ENCODE peak calls at places on chromosomes 6 and 20, in six cellular contexts. M is GM12878, X is H1, V is GM12892, E is K562, P is HepG2. G is an unnamed sample.

GRCh38 chr20:63055575-63056235 is 48.9 kb upstream of the BHLHE23 start:
- DNase-seq in E (no peak), M (no peak), X (no peak), P (no peak), V (no peak), G (no peak)

GRCh38 chr6:25450469-25451198 is 171.5 kb downstream of the CARMIL1 start:
- DNase-seq in V (no peak), X (no peak), E (no peak), P (no peak), M (no peak), G (no peak)

GRCh38 chr6:4345543-4345942 is 210.2 kb upstream of the ECI2 start:
- DNase-seq in M (no peak), X (no peak), P (no peak), E (no peak), V (no peak), G (no peak)

GRCh38 chr20:20658123-20658522 is 54.3 kb downstream of the RALGAPA2 start:
- DNase-seq in X (no peak), E (no peak), M (no peak), P (no peak), V (no peak), G (no peak)

GRCh38 chr6:157788180-157788579 is 34.9 kb upstream of the SNX9 start:
- DNase-seq in E (no peak), M (no peak), X (no peak), P (no peak), V (no peak), G (no peak)

GRCh38 chr20:25044660-25045342 is 13.1 kb downstream of the ACSS1 start:
- DNase-seq in V (no peak), X (no peak), M (no peak), P (no peak), E (no peak), G (no peak)

GRCh38 chr20:2742431-2742830 is 49.9 kb downstream of the EBF4 start:
- DNase-seq in P (no peak), E (no peak), V (no peak), X (no peak), M (no peak), G (no peak)

GRCh38 chr20:17558154-17558940 is 11.5 kb upstream of the DSTN start:
- DNase-seq in E (peak), V (no peak), X (peak), M (no peak), P (peak), G (no peak)

GRCh38 chr6:40755046-40755681 is 168.0 kb upstream of the LRFN2 start:
- DNase-seq in V (no peak), M (no peak), P (no peak), E (no peak), X (no peak), G (no peak)

GRCh38 chr6:35088281-35089215 is 52.6 kb downstream of the TCP11 start:
- DNase-seq in M (no peak), X (peak), E (no peak), P (no peak), V (no peak), G (no peak)

GRCh38 chr20:22338140-22338708 is 246.1 kb downstream of the FOXA2 start:
- DNase-seq in E (no peak), P (no peak), X (no peak), V (no peak), M (no peak), G (no peak)

GRCh38 chr6:85866758-85867401 is 224.2 kb upstream of the SYNCRIP start:
- DNase-seq in P (no peak), M (no peak), V (no peak), X (no peak), E (no peak), G (no peak)

GRCh38 chr6:164331026-164331425 is 916.5 kb downstream of the QKI start:
- DNase-seq in E (no peak), P (no peak), V (no peak), M (no peak), X (no peak), G (no peak)

GRCh38 chr20:10531848-10532247 is 96.7 kb downstream of the SLX4IP start:
- DNase-seq in E (no peak), M (no peak), V (no peak), X (no peak), P (no peak), G (no peak)

GRCh38 chr6:79307321-79308036 is 73.0 kb upstream of the HMGN3 start:
- DNase-seq in M (no peak), V (no peak), X (no peak), P (peak), E (no peak), G (no peak)

GRCh38 chr6:111844376-111844775 is 28.9 kb downstream of the FYN start:
- DNase-seq in M (no peak), P (no peak), E (no peak), V (no peak), X (no peak), G (no peak)

GRCh38 chr6:129744201-129744879 is 34.4 kb upstream of the ARHGAP18 start:
- DNase-seq in X (no peak), M (no peak), V (no peak), P (peak), E (no peak), G (no peak)

GRCh38 chr6:159061805-159062563 is 17.2 kb upstream of the TAGAP start:
- DNase-seq in V (no peak), M (no peak), X (no peak), E (no peak), P (no peak), G (no peak)

GRCh38 chr6:159062965-159063364 is 18.2 kb upstream of the TAGAP start:
- DNase-seq in X (no peak), E (no peak), P (no peak), V (no peak), M (no peak), G (no peak)

GRCh38 chr6:159063549-159063948 is 18.8 kb upstream of the TAGAP start:
- DNase-seq in P (no peak), V (no peak), X (no peak), E (no peak), M (no peak), G (no peak)

GRCh38 chr6:159061146-159061545 is 16.4 kb upstream of the TAGAP start:
- DNase-seq in M (no peak), P (no peak), X (no peak), E (no peak), V (no peak), G (no peak)

DNA sequence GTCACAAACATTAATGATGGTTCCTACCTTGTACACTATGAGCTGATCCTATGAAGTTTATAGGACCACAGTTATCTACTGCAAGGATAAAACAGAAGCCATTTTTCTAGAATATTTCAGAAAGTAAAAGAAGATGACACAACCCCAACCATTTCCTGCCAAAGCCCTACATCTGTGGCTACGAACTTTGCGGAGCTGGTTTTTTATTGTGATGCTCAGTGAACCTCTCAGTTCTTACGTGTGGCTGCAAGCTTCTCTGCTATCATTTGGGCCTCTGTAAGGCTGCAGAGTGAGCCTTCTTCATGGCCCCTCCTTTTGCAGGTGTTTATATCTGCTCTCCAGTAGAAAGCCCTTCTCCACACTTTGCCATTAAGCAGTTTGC is 17.8 kb upstream of the TAGAP start:
- DNase-seq in M (no peak), V (no peak), X (no peak), E (no peak), P (no peak), G (no peak)
- TF ChIP-seq POLR2AphosphoS5 in M (no peak), V (no peak), X (no peak), E (no peak), P (no peak), G (no peak)

DNA sequence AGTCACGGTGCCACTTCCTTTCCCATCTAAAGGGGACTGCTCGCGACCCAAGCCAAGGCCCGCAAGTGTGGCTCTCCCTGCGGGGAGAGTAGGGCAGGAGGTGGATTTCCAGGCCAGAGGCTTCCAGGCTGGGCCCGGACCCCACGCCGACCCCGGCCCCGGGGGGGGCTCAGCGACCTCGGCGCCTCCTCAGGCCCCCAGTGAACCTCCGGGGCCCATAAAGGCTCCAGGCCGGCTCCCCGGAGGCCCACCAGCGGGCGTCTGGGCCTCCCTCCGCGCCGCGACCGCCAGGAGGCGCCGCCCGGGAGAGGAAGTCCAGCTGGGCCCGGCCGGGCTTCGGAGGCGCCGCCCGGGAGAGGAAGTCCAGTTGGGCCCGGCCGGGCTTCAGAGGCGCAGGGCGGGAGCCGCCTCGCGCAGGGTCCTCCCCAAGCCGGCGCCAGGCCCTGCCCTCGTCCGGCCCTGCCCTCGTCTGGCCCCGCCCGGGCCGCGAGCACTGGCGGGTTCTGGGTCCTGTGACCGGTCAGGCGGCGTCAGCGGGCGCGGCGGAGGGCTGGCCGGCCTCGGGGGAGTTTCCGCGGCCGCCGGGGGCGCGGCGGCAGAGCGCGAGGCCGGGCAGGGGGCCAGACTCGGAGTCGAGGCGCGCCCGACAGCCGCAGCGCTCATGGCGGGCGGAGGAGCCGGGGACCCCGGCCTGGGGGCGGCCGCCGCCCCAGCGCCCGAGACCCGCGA is at the start of gene RAB32:
- DNase-seq in E (peak), V (peak), P (peak), X (peak), M (no peak), G (peak)
- TF ChIP-seq POLR2A in E (peak), V (no peak), P (peak), X (peak), M (no peak), G (no peak)

DNA sequence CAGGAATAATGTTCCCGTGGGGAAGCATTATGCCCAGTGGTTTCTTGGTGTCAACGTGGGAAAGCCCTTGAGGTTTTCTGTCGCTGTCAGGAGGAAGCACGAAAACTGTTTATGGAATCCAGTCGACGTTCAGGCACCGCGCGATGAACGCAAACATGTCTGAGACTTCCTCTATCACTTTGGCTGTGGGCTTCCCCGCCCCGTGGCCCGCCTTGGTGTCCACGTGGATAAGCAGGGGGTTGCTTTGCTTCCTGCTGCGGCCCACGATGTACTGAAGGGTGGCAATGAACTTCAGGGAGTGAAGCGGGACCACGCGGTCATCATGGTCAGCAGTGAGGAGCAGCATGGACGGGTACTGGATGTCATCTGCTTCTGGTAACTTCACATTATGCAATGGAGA is 98.2 kb upstream of the POPDC3 start:
- DNase-seq in X (no peak), E (no peak), V (no peak), P (no peak), M (no peak), G (no peak)
- TF ChIP-seq TAF1 in X (no peak), E (no peak), V (no peak), P (no peak), M (no peak), G (no peak)

DNA sequence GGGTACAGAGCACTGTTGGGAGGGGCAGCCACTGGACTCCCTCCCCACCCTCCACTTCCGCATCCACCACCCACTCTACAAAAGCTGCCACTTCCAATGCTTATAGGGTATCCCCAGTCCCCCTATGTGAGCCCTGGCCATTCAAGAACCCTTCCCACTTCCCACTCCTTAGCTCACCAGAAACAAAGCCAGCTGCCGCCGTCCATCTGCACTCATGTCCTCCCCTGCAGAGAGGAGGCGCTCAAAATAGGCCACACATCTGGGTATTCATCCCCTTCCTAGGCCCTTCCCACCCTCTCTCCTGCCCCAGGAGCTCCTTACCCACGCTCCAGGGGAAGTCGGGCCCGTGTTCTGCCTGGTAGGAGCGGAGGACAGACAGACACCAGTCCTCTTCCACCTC is 6.5 kb upstream of the LY6G5C start:
- DNase-seq in M (no peak), X (no peak), P (no peak), E (no peak), V (no peak), G (no peak)
- TF ChIP-seq POLR2AphosphoS5 in M (peak), X (no peak), P (no peak), E (no peak), V (no peak), G (no peak)

GRCh38 chr6:46302816-46303215 is 132.0 kb upstream of the ENPP5 start:
- DNase-seq in E (no peak), V (no peak), P (no peak), M (no peak), X (no peak), G (no peak)
- TF ChIP-seq POLR2A in E (no peak), V (no peak), P (no peak), M (no peak), X (no peak), G (no peak)

GRCh38 chr20:41701596-41702350 is 83.6 kb upstream of the CHD6 start:
- DNase-seq in E (no peak), V (no peak), P (no peak), M (no peak), X (peak), G (no peak)

GRCh38 chr20:41702647-41703046 is 84.5 kb upstream of the CHD6 start:
- DNase-seq in E (no peak), P (no peak), M (no peak), X (no peak), V (no peak), G (no peak)

GRCh38 chr20:41696428-41696827 is 78.3 kb upstream of the CHD6 start:
- DNase-seq in P (no peak), E (peak), X (no peak), V (no peak), M (no peak), G (no peak)

GRCh38 chr20:41694796-41695195 is 76.6 kb upstream of the CHD6 start:
- DNase-seq in V (no peak), M (no peak), E (no peak), P (no peak), X (no peak), G (no peak)

DNA sequence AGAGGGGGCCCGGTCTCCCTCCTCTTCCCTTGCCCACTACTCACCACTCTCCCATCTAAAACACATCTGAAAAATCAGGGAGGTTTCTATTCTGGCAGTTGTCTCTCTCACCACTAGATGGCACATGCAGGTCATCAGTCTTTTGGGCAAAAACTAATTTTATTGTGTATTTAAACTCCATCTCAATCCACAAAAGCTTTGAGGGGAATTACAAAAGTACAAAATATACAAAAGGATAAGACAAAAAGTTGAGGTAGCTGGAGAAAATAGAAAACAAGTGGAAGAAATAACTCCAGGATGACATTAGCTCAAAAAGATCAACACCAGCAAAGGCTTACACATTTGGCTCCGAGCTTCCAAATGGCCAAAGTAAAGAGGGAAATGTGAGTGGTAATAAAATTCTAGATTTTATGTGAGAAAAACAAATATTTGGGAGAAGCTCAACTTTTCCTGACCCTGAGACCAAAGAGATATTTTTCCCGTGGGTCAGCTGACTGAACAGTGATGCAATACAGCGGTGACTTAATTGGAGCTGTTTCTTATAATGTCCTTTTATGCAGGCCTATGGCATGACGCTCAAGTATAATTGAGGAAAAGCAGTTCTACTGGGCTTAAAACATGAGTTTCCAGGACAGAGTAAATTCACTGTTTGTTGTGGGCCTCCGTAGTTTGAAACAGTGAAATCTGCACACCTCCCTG is 79.8 kb upstream of the CHD6 start:
- DNase-seq in E (no peak), M (no peak), X (no peak), P (peak), V (no peak), G (no peak)
- TF ChIP-seq TAF1 in E (no peak), M (no peak), X (no peak), P (no peak), V (no peak), G (no peak)

GRCh38 chr6:84816196-84816745 is 51.9 kb upstream of the TBX18 start:
- DNase-seq in V (no peak), X (no peak), P (no peak), M (no peak), E (no peak), G (no peak)
- TF ChIP-seq POLR2AphosphoS5 in V (no peak), X (no peak), P (no peak), M (no peak), E (no peak), G (no peak)

GRCh38 chr6:29631860-29632731 is 887 bp downstream of the GABBR1 start:
- DNase-seq in P (no peak), X (peak), E (peak), V (no peak), M (no peak), G (peak)

GRCh38 chr6:29631209-29631810 is 1.7 kb downstream of the GABBR1 start:
- DNase-seq in X (peak), P (no peak), V (no peak), E (peak), M (no peak), G (no peak)

GRCh38 chr6:29633532-29633901 is 534 bp upstream of the GABBR1 start:
- DNase-seq in E (no peak), X (no peak), V (no peak), M (no peak), P (no peak), G (no peak)

GRCh38 chr6:29629571-29629970 is 3.4 kb downstream of the GABBR1 start:
- DNase-seq in E (no peak), M (no peak), P (no peak), X (no peak), V (no peak), G (no peak)

DNA sequence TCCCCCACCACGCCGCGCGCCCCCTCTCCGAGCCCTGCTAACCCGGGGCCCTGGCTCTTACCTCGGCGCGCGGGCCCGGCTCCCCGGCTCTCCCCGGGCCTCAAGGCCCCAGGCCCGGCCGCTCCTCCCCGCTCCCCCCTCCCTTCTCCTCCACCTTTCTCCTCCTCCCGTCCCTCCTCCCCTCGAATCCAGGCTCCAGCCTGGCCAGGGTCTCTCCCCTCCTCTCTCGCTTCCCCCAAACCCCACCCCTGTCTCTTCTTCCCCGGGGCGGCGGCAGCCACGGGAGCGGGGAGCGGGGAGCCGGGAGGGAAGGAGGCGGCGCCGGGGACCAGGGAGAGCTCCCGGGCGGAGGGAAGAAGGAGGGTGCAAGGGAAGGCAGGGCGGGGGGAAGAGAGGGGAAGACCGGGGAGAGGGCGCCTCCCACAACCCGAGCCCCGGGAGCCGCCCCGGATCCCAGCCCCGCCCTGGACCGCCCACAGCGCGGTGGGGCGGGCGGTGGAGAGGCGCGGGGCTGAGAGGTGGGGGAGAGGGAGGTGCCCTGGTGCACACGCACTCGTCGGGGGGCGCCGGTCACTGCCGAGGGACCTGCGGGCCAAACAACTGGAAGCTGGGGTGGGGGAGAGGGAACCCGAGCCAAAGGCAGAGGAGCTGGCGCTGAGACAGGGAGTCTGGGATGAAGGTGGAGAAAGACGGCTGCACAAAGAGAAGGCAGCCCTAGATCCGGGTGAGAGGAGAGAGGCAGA is at the start of gene GABBR1:
- DNase-seq in V (peak), M (no peak), E (peak), X (peak), P (no peak), G (peak)
- TF ChIP-seq POLR2A in V (no peak), M (peak), E (peak), X (no peak), P (no peak), G (no peak)

GRCh38 chr6:99330159-99330558 is 19.3 kb downstream of the FAXC start:
- DNase-seq in X (no peak), P (peak), E (peak), M (peak), V (no peak), G (peak)
- TF ChIP-seq TAF1 in X (no peak), P (no peak), E (no peak), M (peak), V (no peak), G (no peak)